ENCODE peak calls at places on chromosomes 3 and 15, in nine cellular contexts. W, G, P, S, I, L, Q, N and A are unnamed samples.

GRCh38 chr15:95843241-95843851 is 487.2 kb upstream of the NR2F2 start:
- DNase-seq in W (no peak), G (no peak), P (peak), S (no peak), I (no peak), L (peak), Q (no peak), N (no peak), A (peak)

GRCh38 chr15:55774113-55774970 is 31.4 kb upstream of the PRTG start:
- DNase-seq in W (peak), G (no peak), P (peak), S (no peak), I (peak), L (peak), Q (peak), N (no peak), A (peak)

GRCh38 chr15:59516655-59517461 is 78.9 kb downstream of the FAM81A start:
- DNase-seq in W (no peak), G (no peak), P (no peak), S (no peak), I (no peak), L (no peak), Q (no peak), N (no peak), A (no peak)

GRCh38 chr3:31486865-31487533 is 45.7 kb upstream of the STT3B start:
- DNase-seq in W (no peak), G (no peak), P (no peak), S (no peak), I (no peak), L (no peak), Q (no peak), N (no peak), A (no peak)

GRCh38 chr3:187746479-187747335 is 1.4 kb upstream of the BCL6 start:
- DNase-seq in W (no peak), G (no peak), P (no peak), S (no peak), I (no peak), L (peak), Q (no peak), N (no peak), A (peak)

GRCh38 chr3:105425153-105425502 is 58.4 kb downstream of the ALCAM start:
- DNase-seq in W (peak), G (no peak), P (no peak), S (no peak), I (no peak), L (no peak), Q (no peak), N (no peak), A (no peak)

GRCh38 chr15:65368646-65369045 is 9.2 kb downstream of the IGDCC3 start:
- DNase-seq in W (peak), G (no peak), P (no peak), S (no peak), I (no peak), L (no peak), Q (no peak), N (no peak), A (no peak)

GRCh38 chr15:89136818-89137772 is 48.8 kb downstream of the ABHD2 start:
- DNase-seq in W (no peak), G (no peak), P (no peak), S (no peak), I (no peak), L (peak), Q (no peak), N (no peak), A (no peak)

GRCh38 chr3:99708207-99708745 is 69.9 kb downstream of the COL8A1 start:
- DNase-seq in W (no peak), G (no peak), P (no peak), S (no peak), I (no peak), L (no peak), Q (no peak), N (no peak), A (peak)

GRCh38 chr3:196179380-196180308 is 31.6 kb downstream of the ZDHHC19 start:
- DNase-seq in W (peak), G (peak), P (peak), S (peak), I (peak), L (peak), Q (no peak), N (no peak), A (peak)

GRCh38 chr3:147737411-147737810 is 328.2 kb downstream of the ZIC1 start:
- DNase-seq in W (no peak), G (no peak), P (no peak), S (no peak), I (no peak), L (no peak), Q (no peak), N (no peak), A (peak)

GRCh38 chr3:126582286-126582685 is 23.6 kb upstream of the C3orf22 start:
- DNase-seq in W (peak), G (no peak), P (no peak), S (no peak), I (no peak), L (no peak), Q (no peak), N (no peak), A (peak)

GRCh38 chr3:165640970-165641369 is 196.3 kb downstream of the BCHE start:
- DNase-seq in W (peak), G (no peak), P (no peak), S (no peak), I (no peak), L (no peak), Q (no peak), N (no peak), A (no peak)

GRCh38 chr3:196624008-196624790 is 15.3 kb upstream of the NRROS start:
- DNase-seq in W (no peak), G (no peak), P (no peak), S (no peak), I (no peak), L (no peak), Q (no peak), N (no peak), A (no peak)

GRCh38 chr15:68678746-68679145 is 100.0 kb downstream of the CORO2B start:
- DNase-seq in W (peak), G (no peak), P (no peak), S (no peak), I (no peak), L (no peak), Q (no peak), N (no peak), A (peak)